ENCODE peak calls at places on chromosomes 1 and 21, in seven cellular contexts. T, N, H, O, W, Z and Q are unnamed samples.
A peak's percentile ranks its signal among the peaks of the same experiment; 100 is the strongest.

GRCh38 chr1:210584439-210585113 is 255.9 kb downstream of the HHAT start:
- DNase-seq in H (peak; percentile 73), Z (peak; percentile 65), W (peak; percentile 37), N (peak; percentile 84), T (peak; percentile 90), O (peak; percentile 73), Q (peak; percentile 93)

GRCh38 chr1:48109390-48110009 is 112.3 kb upstream of the TRABD2B start:
- DNase-seq in H (no peak), O (peak; percentile 61), W (no peak), T (no peak), N (peak; percentile 65), Z (peak; percentile 48), Q (no peak)

GRCh38 chr1:153339802-153340201 is 8.8 kb downstream of the PGLYRP4 start:
- DNase-seq in W (no peak), Z (no peak), O (no peak), H (no peak), N (no peak), T (no peak), Q (no peak)

GRCh38 chr1:156104065-156104810 is 10.3 kb upstream of the LMNA start:
- DNase-seq in W (peak; percentile 50), O (peak; percentile 95), T (peak; percentile 44), Z (peak; percentile 71), N (peak; percentile 87), H (peak; percentile 78), Q (no peak)

GRCh38 chr1:183315987-183316758 is 102.0 kb downstream of the NMNAT2 start:
- DNase-seq in N (no peak), H (no peak), O (peak; percentile 36), Z (no peak), T (no peak), W (no peak), Q (no peak)

GRCh38 chr1:22264464-22265330 is 121.8 kb upstream of the WNT4 start:
- DNase-seq in H (no peak), T (no peak), Z (no peak), O (no peak), N (no peak), W (no peak), Q (peak; percentile 86)

GRCh38 chr1:234617986-234618725 is 8.2 kb upstream of the IRF2BP2 start:
- DNase-seq in N (peak; percentile 40), Z (no peak), O (peak; percentile 99), T (no peak), W (no peak), H (no peak), Q (no peak)

GRCh38 chr1:43552813-43553212 is 22.1 kb downstream of the PTPRF start:
- DNase-seq in O (peak; percentile 69), W (no peak), N (peak; percentile 84), T (no peak), Z (peak; percentile 92), H (peak; percentile 79), Q (no peak)

GRCh38 chr21:42151148-42152074 is 67.5 kb upstream of the ABCG1 start:
- DNase-seq in W (no peak), N (no peak), T (no peak), H (no peak), Z (no peak), O (no peak), Q (no peak)

GRCh38 chr1:200234938-200235337 is 174.9 kb downstream of the ZNF281 start:
- DNase-seq in W (no peak), N (no peak), Z (no peak), O (no peak), T (no peak), H (no peak), Q (no peak)

GRCh38 chr1:7298749-7299151 is 472.3 kb upstream of the VAMP3 start:
- DNase-seq in W (no peak), O (peak; percentile 50), Z (no peak), T (no peak), N (peak; percentile 57), H (peak; percentile 21), Q (no peak)

GRCh38 chr1:193102662-193103061 is 2.6 kb downstream of the GLRX2 start:
- DNase-seq in N (no peak), Z (no peak), W (no peak), O (no peak), H (no peak), T (no peak), Q (no peak)

GRCh38 chr1:1923681-1924000 is 4.6 kb upstream of the TMEM52 start:
- DNase-seq in W (no peak), N (no peak), T (no peak), H (no peak), O (no peak), Z (no peak), Q (no peak)

GRCh38 chr1:79042117-79042516 is 35.6 kb upstream of the ADGRL4 start:
- DNase-seq in H (no peak), O (peak; percentile 75), W (no peak), N (peak; percentile 35), Z (no peak), T (no peak), Q (no peak)

GRCh38 chr1:90558126-90558525 is 159.0 kb downstream of the BARHL2 start:
- DNase-seq in H (no peak), O (no peak), W (no peak), Z (no peak), T (no peak), N (no peak), Q (peak; percentile 28)

GRCh38 chr1:241608379-241609033 is 31.7 kb downstream of the CHML start:
- DNase-seq in W (no peak), O (peak; percentile 28), T (no peak), N (peak; percentile 12), H (no peak), Z (no peak), Q (no peak)

GRCh38 chr1:117679868-117680267 is 74.0 kb downstream of the TENT5C start:
- DNase-seq in Z (no peak), H (no peak), O (no peak), T (no peak), W (no peak), N (no peak), Q (no peak)

GRCh38 chr1:36151845-36152203 is 2.5 kb upstream of the TRAPPC3 start:
- DNase-seq in N (peak; percentile 62), O (no peak), Z (no peak), T (no peak), H (no peak), W (no peak), Q (no peak)

GRCh38 chr21:43306911-43307676 is 119.8 kb downstream of the SIK1 start:
- DNase-seq in W (no peak), T (no peak), N (peak; percentile 41), O (peak; percentile 18), Z (no peak), H (no peak), Q (no peak)

GRCh38 chr1:65209005-65209885 is 61.2 kb downstream of the AK4 start:
- DNase-seq in H (no peak), T (no peak), Z (peak; percentile 54), W (no peak), O (peak; percentile 44), N (peak; percentile 83), Q (no peak)

GRCh38 chr1:4375812-4376211 is 278.6 kb upstream of the AJAP1 start:
- DNase-seq in T (no peak), Z (no peak), W (no peak), H (no peak), O (peak; percentile 48), N (no peak), Q (no peak)

GRCh38 chr1:223235091-223235490 is 92.0 kb upstream of the TLR5 start:
- DNase-seq in O (no peak), T (no peak), H (no peak), N (no peak), Z (no peak), W (no peak), Q (no peak)